ENCODE peak calls at places on chromosome 2, in five cellular contexts. One of them, this sample, is unnamed.

GRCh38 chr2:164906947-164907346 is 48.4 kb downstream of the SLC38A11 start:
- DNase-seq in SK-N-SH: no peak
- DNase-seq in astrocyte: no peak
- DNase-seq in IMR-90: no peak
- DNase-seq in PC-3: no peak
- DNase-seq in this sample: no peak

GRCh38 chr2:188050716-188051115 is 241.0 kb upstream of the GULP1 start:
- DNase-seq in PC-3: no peak
- DNase-seq in IMR-90: no peak
- DNase-seq in SK-N-SH: no peak
- DNase-seq in astrocyte: peak
- DNase-seq in this sample: peak

GRCh38 chr2:64367444-64367843 is 86.5 kb upstream of the LGALSL start:
- DNase-seq in SK-N-SH: no peak
- DNase-seq in astrocyte: no peak
- DNase-seq in IMR-90: no peak
- DNase-seq in PC-3: no peak
- DNase-seq in this sample: no peak

GRCh38 chr2:85604568-85605339 is 2.3 kb upstream of the TMEM150A start:
- DNase-seq in PC-3: no peak
- DNase-seq in IMR-90: no peak
- DNase-seq in astrocyte: no peak
- DNase-seq in SK-N-SH: no peak
- DNase-seq in this sample: no peak

GRCh38 chr2:55111570-55112228 is 61.4 kb upstream of the RTN4 start:
- DNase-seq in SK-N-SH: no peak
- DNase-seq in PC-3: peak
- DNase-seq in astrocyte: peak
- DNase-seq in IMR-90: peak
- DNase-seq in this sample: no peak

GRCh38 chr2:102449370-102449974 is 23.6 kb upstream of the SLC9A4 start:
- DNase-seq in PC-3: peak
- DNase-seq in SK-N-SH: peak
- DNase-seq in IMR-90: peak
- DNase-seq in astrocyte: peak
- DNase-seq in this sample: peak

GRCh38 chr2:25557179-25558036 is 116.0 kb downstream of the DTNB start:
- DNase-seq in PC-3: no peak
- DNase-seq in SK-N-SH: no peak
- DNase-seq in astrocyte: no peak
- DNase-seq in IMR-90: no peak
- DNase-seq in this sample: no peak

GRCh38 chr2:162750033-162750432 is 88.5 kb downstream of the KCNH7 start:
- DNase-seq in SK-N-SH: no peak
- DNase-seq in astrocyte: no peak
- DNase-seq in IMR-90: no peak
- DNase-seq in PC-3: no peak
- DNase-seq in this sample: no peak

GRCh38 chr2:64888591-64889309 is 100.4 kb upstream of the SLC1A4 start:
- DNase-seq in IMR-90: peak
- DNase-seq in PC-3: peak
- DNase-seq in SK-N-SH: no peak
- DNase-seq in astrocyte: peak
- DNase-seq in this sample: peak

GRCh38 chr2:126889071-126889470 is 9.6 kb upstream of the TEX51 start:
- DNase-seq in SK-N-SH: no peak
- DNase-seq in astrocyte: no peak
- DNase-seq in PC-3: no peak
- DNase-seq in IMR-90: no peak
- DNase-seq in this sample: no peak

GRCh38 chr2:37851828-37852584 is 73.1 kb upstream of the RMDN2 start:
- DNase-seq in astrocyte: peak
- DNase-seq in SK-N-SH: no peak
- DNase-seq in IMR-90: no peak
- DNase-seq in PC-3: no peak
- DNase-seq in this sample: no peak

GRCh38 chr2:63408530-63408929 is 179.7 kb downstream of the WDPCP start:
- DNase-seq in astrocyte: no peak
- DNase-seq in SK-N-SH: no peak
- DNase-seq in IMR-90: no peak
- DNase-seq in PC-3: peak
- DNase-seq in this sample: peak

GRCh38 chr2:41782306-41783158 is 265.3 kb upstream of the PKDCC start:
- DNase-seq in PC-3: peak
- DNase-seq in astrocyte: peak
- DNase-seq in SK-N-SH: peak
- DNase-seq in IMR-90: peak
- DNase-seq in this sample: peak

GRCh38 chr2:155815851-155816250 is 516.7 kb downstream of the NR4A2 start:
- DNase-seq in IMR-90: no peak
- DNase-seq in SK-N-SH: peak
- DNase-seq in astrocyte: no peak
- DNase-seq in PC-3: peak
- DNase-seq in this sample: peak

GRCh38 chr2:166167451-166167850 is 39.6 kb upstream of the SCN1A start:
- DNase-seq in IMR-90: peak
- DNase-seq in SK-N-SH: no peak
- DNase-seq in PC-3: no peak
- DNase-seq in astrocyte: peak
- DNase-seq in this sample: peak

GRCh38 chr2:137123241-137123640 is 357.9 kb downstream of the THSD7B start:
- DNase-seq in PC-3: peak
- DNase-seq in astrocyte: peak
- DNase-seq in SK-N-SH: no peak
- DNase-seq in IMR-90: no peak
- DNase-seq in this sample: peak

GRCh38 chr2:714005-714741 is 37.0 kb upstream of the TMEM18 start:
- DNase-seq in PC-3: peak
- DNase-seq in IMR-90: peak
- DNase-seq in astrocyte: no peak
- DNase-seq in SK-N-SH: peak
- DNase-seq in this sample: peak

GRCh38 chr2:205034034-205034433 is 488.8 kb downstream of the PARD3B start:
- DNase-seq in astrocyte: no peak
- DNase-seq in SK-N-SH: no peak
- DNase-seq in IMR-90: no peak
- DNase-seq in PC-3: peak
- DNase-seq in this sample: no peak

GRCh38 chr2:39128919-39129391 is 8.1 kb upstream of the SOS1 start:
- DNase-seq in astrocyte: no peak
- DNase-seq in IMR-90: no peak
- DNase-seq in PC-3: peak
- DNase-seq in SK-N-SH: no peak
- DNase-seq in this sample: peak

GRCh38 chr2:65240657-65241056 is 13.0 kb downstream of the ACTR2 start:
- DNase-seq in astrocyte: no peak
- DNase-seq in IMR-90: no peak
- DNase-seq in PC-3: no peak
- DNase-seq in SK-N-SH: no peak
- DNase-seq in this sample: peak

GRCh38 chr2:241796209-241796608 is 12.8 kb upstream of the NEU4 start:
- DNase-seq in IMR-90: no peak
- DNase-seq in SK-N-SH: no peak
- DNase-seq in PC-3: no peak
- DNase-seq in astrocyte: no peak
- DNase-seq in this sample: no peak

GRCh38 chr2:170155723-170156253 is 22.2 kb upstream of the MYO3B start:
- DNase-seq in SK-N-SH: no peak
- DNase-seq in PC-3: no peak
- DNase-seq in astrocyte: peak
- DNase-seq in IMR-90: no peak
- DNase-seq in this sample: no peak

GRCh38 chr2:170159060-170159459 is 18.9 kb upstream of the MYO3B start:
- DNase-seq in astrocyte: no peak
- DNase-seq in IMR-90: no peak
- DNase-seq in SK-N-SH: no peak
- DNase-seq in PC-3: no peak
- DNase-seq in this sample: no peak

GRCh38 chr2:170155022-170155722 is 22.8 kb upstream of the MYO3B start:
- DNase-seq in astrocyte: peak
- DNase-seq in SK-N-SH: peak
- DNase-seq in PC-3: peak
- DNase-seq in IMR-90: peak
- DNase-seq in this sample: no peak

GRCh38 chr2:170156592-170156991 is 21.4 kb upstream of the MYO3B start:
- DNase-seq in SK-N-SH: no peak
- DNase-seq in astrocyte: no peak
- DNase-seq in PC-3: no peak
- DNase-seq in IMR-90: peak
- DNase-seq in this sample: no peak

DNA sequence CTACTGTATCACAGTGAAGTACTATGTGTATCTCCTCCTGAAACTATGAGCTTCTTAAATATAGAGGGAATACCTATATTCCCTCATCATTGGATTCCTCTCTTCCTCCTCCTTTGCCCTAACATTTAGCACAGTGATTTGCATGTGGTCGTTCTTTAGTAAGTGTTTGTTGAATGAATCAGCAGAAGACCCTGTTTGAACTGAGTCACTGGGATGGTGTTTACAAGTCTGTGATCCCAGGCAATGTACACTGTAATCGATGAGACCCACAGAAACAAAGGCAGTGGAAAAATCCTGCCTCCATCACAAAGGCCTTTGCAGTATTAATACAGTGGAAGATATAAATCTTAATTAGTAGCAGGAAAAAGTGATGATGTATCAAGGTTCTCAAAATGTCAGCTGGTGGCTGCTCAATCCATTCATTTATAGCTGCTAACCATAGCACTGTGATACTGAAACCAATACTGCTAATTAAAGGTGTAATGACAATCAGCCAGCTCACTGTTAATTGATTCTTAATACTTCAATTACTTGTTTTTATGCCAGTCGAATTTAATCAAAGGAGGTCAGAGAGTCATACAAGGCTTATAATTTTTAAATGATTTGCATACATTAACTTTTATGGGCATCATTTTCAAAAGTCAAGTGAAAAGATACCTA is 20.8 kb upstream of the MYO3B start:
- DNase-seq in IMR-90: peak
- DNase-seq in astrocyte: peak
- DNase-seq in PC-3: peak
- DNase-seq in SK-N-SH: no peak
- DNase-seq in this sample: no peak
- H2AFZ ChIP-seq in IMR-90: no peak
- H2AFZ ChIP-seq in astrocyte: peak
- H2AFZ ChIP-seq in PC-3: no peak
- H2AFZ ChIP-seq in SK-N-SH: peak
- H2AFZ ChIP-seq in this sample: peak

DNA sequence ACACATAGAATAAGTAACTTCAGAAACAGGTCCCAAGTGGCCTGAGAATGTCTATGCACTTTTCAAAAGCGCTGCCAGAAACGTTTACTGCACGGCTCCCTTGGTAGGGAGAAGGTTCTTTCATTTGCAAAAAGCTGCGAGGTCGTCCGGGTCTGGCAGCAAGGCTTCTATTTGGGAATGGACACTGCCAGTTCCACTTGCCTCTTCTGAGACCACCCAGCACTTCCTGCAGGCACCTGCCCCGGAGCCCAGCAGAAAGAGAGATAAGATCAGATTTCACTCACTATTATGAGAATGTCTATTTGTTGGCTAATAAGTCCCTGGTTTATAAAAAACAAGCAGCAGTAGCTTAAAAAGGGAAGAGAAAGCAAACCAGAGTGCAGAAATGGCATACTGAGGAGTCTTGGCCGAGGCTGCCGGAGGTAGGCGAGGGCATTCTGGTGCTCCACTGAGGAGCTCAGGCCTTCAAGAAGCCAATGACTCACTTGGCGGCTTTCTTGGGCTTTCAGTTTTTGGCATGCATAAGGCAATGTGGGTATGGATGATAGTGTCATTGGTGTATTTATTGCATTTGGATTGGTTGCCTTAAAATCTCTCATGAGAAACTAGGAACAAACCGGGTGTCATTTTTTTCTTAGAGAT is 119.4 kb upstream of the ARL5A start:
- DNase-seq in IMR-90: no peak
- DNase-seq in PC-3: peak
- DNase-seq in astrocyte: peak
- DNase-seq in SK-N-SH: no peak
- DNase-seq in this sample: peak
- H3K4me2 ChIP-seq in IMR-90: no peak
- H3K4me2 ChIP-seq in PC-3: no peak
- H3K4me2 ChIP-seq in astrocyte: peak
- H3K4me2 ChIP-seq in SK-N-SH: no peak
- H3K4me2 ChIP-seq in this sample: peak

GRCh38 chr2:28619213-28620196 is 123.6 kb downstream of the PLB1 start:
- DNase-seq in SK-N-SH: no peak
- DNase-seq in IMR-90: peak
- DNase-seq in PC-3: peak
- DNase-seq in astrocyte: peak
- DNase-seq in this sample: no peak
- H2AFZ ChIP-seq in SK-N-SH: no peak
- H2AFZ ChIP-seq in IMR-90: no peak
- H2AFZ ChIP-seq in PC-3: no peak
- H2AFZ ChIP-seq in astrocyte: no peak
- H2AFZ ChIP-seq in this sample: no peak

GRCh38 chr2:119433636-119434327 is 2.1 kb downstream of the TMEM37 start:
- DNase-seq in PC-3: no peak
- DNase-seq in SK-N-SH: no peak
- DNase-seq in astrocyte: no peak
- DNase-seq in IMR-90: no peak
- DNase-seq in this sample: no peak
- H3K4me2 ChIP-seq in PC-3: no peak
- H3K4me2 ChIP-seq in SK-N-SH: no peak
- H3K4me2 ChIP-seq in astrocyte: no peak
- H3K4me2 ChIP-seq in IMR-90: no peak
- H3K4me2 ChIP-seq in this sample: no peak

GRCh38 chr2:143607446-143608110 is 478.4 kb downstream of the ARHGAP15 start:
- DNase-seq in IMR-90: peak
- DNase-seq in PC-3: no peak
- DNase-seq in SK-N-SH: peak
- DNase-seq in astrocyte: peak
- DNase-seq in this sample: no peak

GRCh38 chr2:143604172-143604571 is 475.0 kb downstream of the ARHGAP15 start:
- DNase-seq in astrocyte: no peak
- DNase-seq in SK-N-SH: no peak
- DNase-seq in PC-3: no peak
- DNase-seq in IMR-90: no peak
- DNase-seq in this sample: no peak

GRCh38 chr2:143601828-143602227 is 472.6 kb downstream of the ARHGAP15 start:
- DNase-seq in SK-N-SH: no peak
- DNase-seq in PC-3: no peak
- DNase-seq in astrocyte: no peak
- DNase-seq in IMR-90: no peak
- DNase-seq in this sample: no peak

GRCh38 chr2:143600136-143600535 is 470.9 kb downstream of the ARHGAP15 start:
- DNase-seq in astrocyte: peak
- DNase-seq in IMR-90: peak
- DNase-seq in SK-N-SH: no peak
- DNase-seq in PC-3: no peak
- DNase-seq in this sample: no peak

GRCh38 chr2:143603035-143603616 is 473.9 kb downstream of the ARHGAP15 start:
- DNase-seq in PC-3: no peak
- DNase-seq in SK-N-SH: no peak
- DNase-seq in astrocyte: no peak
- DNase-seq in IMR-90: no peak
- DNase-seq in this sample: no peak
- H2AFZ ChIP-seq in PC-3: no peak
- H2AFZ ChIP-seq in SK-N-SH: no peak
- H2AFZ ChIP-seq in astrocyte: no peak
- H2AFZ ChIP-seq in IMR-90: no peak
- H2AFZ ChIP-seq in this sample: no peak

GRCh38 chr2:68536000-68536399 is 68.6 kb downstream of the APLF start:
- DNase-seq in IMR-90: no peak
- DNase-seq in PC-3: no peak
- DNase-seq in SK-N-SH: no peak
- DNase-seq in astrocyte: no peak
- DNase-seq in this sample: no peak

GRCh38 chr2:68537872-68538271 is 70.5 kb downstream of the APLF start:
- DNase-seq in SK-N-SH: no peak
- DNase-seq in astrocyte: no peak
- DNase-seq in PC-3: no peak
- DNase-seq in IMR-90: peak
- DNase-seq in this sample: no peak
- H3K4me2 ChIP-seq in SK-N-SH: no peak
- H3K4me2 ChIP-seq in astrocyte: no peak
- H3K4me2 ChIP-seq in PC-3: no peak
- H3K4me2 ChIP-seq in IMR-90: no peak
- H3K4me2 ChIP-seq in this sample: no peak